ENCODE peak calls at places on chromosomes 16 and 17, in six cellular contexts. H, P, S, V, G and Y are unnamed samples.

GRCh38 chr17:13562271-13562800 is 39.4 kb downstream of the HS3ST3A1 start:
- DNase-seq in H (peak), P (no peak), S (no peak), V (no peak), G (no peak), Y (peak)

GRCh38 chr17:18166894-18167293 is 16.7 kb upstream of the ALKBH5 start:
- DNase-seq in H (no peak), P (no peak), S (no peak), V (no peak), G (no peak), Y (no peak)

GRCh38 chr17:34958438-34958837 is 2.8 kb downstream of the CCT6B start:
- DNase-seq in H (no peak), P (no peak), S (no peak), V (no peak), G (no peak), Y (no peak)

GRCh38 chr16:19138601-19139000 is 24.8 kb downstream of the ITPRIPL2 start:
- DNase-seq in H (peak), P (no peak), S (no peak), V (no peak), G (peak), Y (peak)

GRCh38 chr17:79484600-79485398 is 126.1 kb downstream of the RBFOX3 start:
- DNase-seq in H (no peak), P (no peak), S (no peak), V (no peak), G (no peak), Y (no peak)

GRCh38 chr17:62187681-62188080 is 122.6 kb upstream of the MED13 start:
- DNase-seq in H (peak), P (no peak), S (no peak), V (no peak), G (peak), Y (peak)

GRCh38 chr17:82931696-82932060 is 91.9 kb upstream of the ZNF750 start:
- DNase-seq in H (peak), P (no peak), S (no peak), V (no peak), G (no peak), Y (no peak)

GRCh38 chr17:35568561-35568960 is 7.9 kb upstream of the SLFN14 start:
- DNase-seq in H (peak), P (no peak), S (no peak), V (no peak), G (peak), Y (peak)

GRCh38 chr16:47660540-47660939 is 199.4 kb downstream of the PHKB start:
- DNase-seq in H (no peak), P (no peak), S (no peak), V (no peak), G (peak), Y (no peak)

GRCh38 chr17:44115585-44116415 is 7.6 kb downstream of the HDAC5 start:
- DNase-seq in H (peak), P (no peak), S (peak), V (no peak), G (peak), Y (peak)

GRCh38 chr16:15643453-15644305 is 725 bp upstream of the MARF1 start:
- DNase-seq in H (peak), P (no peak), S (peak), V (no peak), G (peak), Y (peak)

GRCh38 chr16:86975445-86975844 is 341.7 kb downstream of the C16orf95 start:
- DNase-seq in H (peak), P (peak), S (peak), V (peak), G (peak), Y (peak)

GRCh38 chr16:1066584-1067172 is 5.9 kb upstream of the SSTR5 start:
- DNase-seq in H (no peak), P (no peak), S (no peak), V (no peak), G (no peak), Y (no peak)

GRCh38 chr17:77863814-77864161 is 94.7 kb upstream of the TNRC6C start:
- DNase-seq in H (no peak), P (no peak), S (no peak), V (no peak), G (no peak), Y (no peak)

GRCh38 chr17:39231091-39231561 is 5.4 kb upstream of the STAC2 start:
- DNase-seq in H (no peak), P (no peak), S (no peak), V (no peak), G (no peak), Y (no peak)

GRCh38 chr16:23137818-23138217 is 11.4 kb downstream of the USP31 start:
- DNase-seq in H (no peak), P (no peak), S (no peak), V (no peak), G (no peak), Y (no peak)

GRCh38 chr17:36890398-36891190 is 46.7 kb upstream of the LHX1 start:
- DNase-seq in H (no peak), P (no peak), S (no peak), V (no peak), G (no peak), Y (no peak)

GRCh38 chr17:17206913-17207368 is 808 bp upstream of the PLD6 start:
- DNase-seq in H (no peak), P (peak), S (no peak), V (no peak), G (peak), Y (no peak)

GRCh38 chr17:61862105-61862574 is 1.2 kb downstream of the BRIP1 start:
- DNase-seq in H (peak), P (no peak), S (no peak), V (no peak), G (peak), Y (peak)

GRCh38 chr17:66951605-66951953 is 12.9 kb upstream of the CACNG4 start:
- DNase-seq in H (no peak), P (peak), S (no peak), V (no peak), G (peak), Y (no peak)

GRCh38 chr17:66954632-66955031 is 9.9 kb upstream of the CACNG4 start:
- DNase-seq in H (no peak), P (no peak), S (no peak), V (no peak), G (no peak), Y (no peak)

GRCh38 chr17:66953661-66954060 is 10.8 kb upstream of the CACNG4 start:
- DNase-seq in H (no peak), P (no peak), S (no peak), V (no peak), G (no peak), Y (no peak)

GRCh38 chr17:66952031-66952524 is 12.4 kb upstream of the CACNG4 start:
- DNase-seq in H (peak), P (peak), S (no peak), V (no peak), G (peak), Y (peak)

DNA sequence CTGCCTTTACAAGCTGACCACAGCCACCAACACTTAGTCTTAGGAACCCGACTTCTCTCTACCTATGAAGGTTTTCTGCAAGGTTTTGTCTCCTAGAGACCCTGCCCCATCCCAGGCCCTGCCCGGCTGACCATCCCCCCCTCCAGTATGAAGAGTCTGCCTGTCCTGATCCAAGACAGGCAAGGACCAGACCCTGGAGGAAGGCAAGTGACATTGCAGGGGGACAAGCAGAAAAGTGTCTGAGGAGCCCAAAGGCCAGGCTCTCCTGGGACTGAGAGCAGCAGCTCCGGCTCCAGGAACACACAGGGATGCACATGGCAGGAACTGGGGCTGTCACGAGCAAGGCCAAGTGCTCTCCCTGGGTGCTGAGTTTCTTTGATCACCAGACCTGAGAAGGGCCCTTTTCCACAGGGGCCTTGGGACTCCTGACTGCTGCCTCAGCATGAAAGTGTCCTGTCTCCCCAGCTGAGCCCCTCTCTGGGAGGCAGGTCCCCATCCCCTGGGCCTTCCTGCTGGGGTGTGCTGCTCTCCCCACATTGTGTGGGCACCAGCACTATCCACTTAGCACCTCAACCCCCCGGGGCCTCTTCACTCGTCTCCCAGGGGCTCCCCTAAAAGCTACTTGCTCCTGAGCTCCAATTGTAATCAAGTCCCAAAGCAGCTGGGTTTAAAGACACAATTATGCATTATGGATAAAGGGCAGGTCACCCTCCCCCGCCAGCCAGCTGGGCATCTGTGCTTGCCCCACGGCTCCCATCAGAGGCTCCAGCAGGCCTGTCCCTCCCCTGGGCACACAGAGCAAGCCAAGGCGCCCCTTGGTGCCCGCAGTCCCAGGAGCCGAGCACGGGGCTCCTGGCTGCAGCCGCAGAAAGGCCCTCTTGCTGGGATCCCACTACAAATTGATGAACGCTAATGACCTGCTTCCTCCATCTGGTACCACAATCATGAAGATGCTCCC is 11.5 kb upstream of the CACNG4 start:
- DNase-seq in H (no peak), P (peak), S (no peak), V (no peak), G (peak), Y (no peak)
- H2BK120ac ChIP-seq in H (peak), P (no peak), S (no peak), V (no peak), G (peak), Y (no peak)

GRCh38 chr16:82784567-82784956 is 157.8 kb downstream of the CDH13 start:
- DNase-seq in H (no peak), P (no peak), S (no peak), V (no peak), G (no peak), Y (no peak)

GRCh38 chr16:82788919-82789318 is 162.2 kb downstream of the CDH13 start:
- DNase-seq in H (no peak), P (no peak), S (no peak), V (no peak), G (peak), Y (no peak)

GRCh38 chr16:82782715-82783251 is 156.0 kb downstream of the CDH13 start:
- DNase-seq in H (no peak), P (peak), S (peak), V (peak), G (peak), Y (no peak)

GRCh38 chr16:82788225-82788624 is 161.5 kb downstream of the CDH13 start:
- DNase-seq in H (no peak), P (no peak), S (no peak), V (no peak), G (no peak), Y (no peak)

DNA sequence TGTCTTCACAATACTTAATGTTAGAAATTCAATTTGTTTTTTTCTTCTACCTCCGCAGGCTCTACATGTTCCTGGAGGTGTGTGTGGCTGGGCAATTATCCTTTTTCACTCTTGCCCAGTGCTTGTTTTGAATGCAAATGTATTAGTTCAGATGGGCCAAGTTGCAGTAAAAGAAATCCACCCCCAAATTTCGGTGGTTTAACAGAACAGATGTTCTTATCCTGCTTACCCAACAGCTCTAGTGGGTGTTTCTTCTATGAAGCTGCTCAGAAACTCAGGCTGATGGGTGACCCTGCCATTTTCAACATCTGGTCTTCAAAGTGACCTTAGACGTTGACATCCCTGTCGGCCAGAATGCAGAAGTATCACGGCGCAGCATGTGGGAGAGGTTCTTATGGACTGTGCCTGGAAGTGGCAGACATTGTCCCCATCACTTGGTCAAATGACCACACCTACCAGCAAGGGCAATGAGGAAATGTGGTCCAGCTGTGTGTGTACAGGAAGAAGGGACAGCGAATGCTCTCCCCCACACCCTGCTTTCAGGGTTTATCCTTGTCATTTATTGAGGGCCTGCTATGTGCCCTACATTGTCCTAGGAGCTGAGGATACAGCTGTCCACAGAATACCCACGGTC is 157.3 kb downstream of the CDH13 start:
- DNase-seq in H (no peak), P (no peak), S (no peak), V (no peak), G (no peak), Y (no peak)
- H2BK15ac ChIP-seq in H (no peak), P (no peak), S (no peak), V (no peak), G (no peak), Y (no peak)

DNA sequence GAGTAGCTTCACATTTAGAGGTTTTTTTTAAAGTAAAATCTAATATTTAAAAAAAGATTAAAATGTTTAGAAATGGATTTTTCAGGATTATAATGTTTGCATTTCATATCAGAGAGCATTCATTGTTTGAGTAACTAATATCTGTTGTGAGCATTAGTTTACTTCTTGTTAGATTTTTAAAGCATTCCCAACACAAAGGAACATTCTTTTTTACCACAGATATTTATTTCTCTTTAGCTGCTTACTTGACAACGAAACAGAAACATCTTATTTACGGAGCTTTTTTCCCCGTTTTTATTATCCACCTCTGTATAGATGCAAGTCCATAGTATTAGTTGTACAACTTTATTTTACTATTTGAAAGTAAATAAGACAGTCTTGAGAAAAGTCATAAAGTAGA is 53.0 kb downstream of the NFAT5 start:
- DNase-seq in H (no peak), P (no peak), S (no peak), V (no peak), G (no peak), Y (peak)
- H3K27ac ChIP-seq in H (no peak), P (no peak), S (no peak), V (no peak), G (no peak), Y (no peak)

DNA sequence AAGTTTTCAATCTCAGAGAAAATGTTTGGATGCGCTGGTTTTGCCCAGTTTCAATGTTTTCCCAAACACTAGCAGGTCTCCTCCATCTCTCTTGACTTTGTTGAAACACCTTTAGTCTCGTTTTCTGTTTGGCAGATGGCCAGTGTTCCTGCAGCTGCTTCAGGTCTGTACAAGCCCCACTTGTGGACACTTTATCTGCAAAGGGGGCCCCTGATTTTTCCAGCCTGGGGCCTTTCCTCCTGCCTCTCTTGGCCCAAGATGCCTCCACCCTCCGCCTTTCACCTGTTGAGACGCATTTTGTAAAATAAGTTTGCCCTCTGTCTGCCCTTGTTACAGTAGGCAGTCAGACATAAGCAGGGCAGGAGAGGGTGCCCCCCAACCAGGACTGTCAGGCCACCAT is 21.8 kb upstream of the PRM1 start:
- DNase-seq in H (no peak), P (no peak), S (no peak), V (no peak), G (no peak), Y (no peak)
- H2BK120ac ChIP-seq in H (no peak), P (no peak), S (no peak), V (no peak), G (no peak), Y (no peak)

DNA sequence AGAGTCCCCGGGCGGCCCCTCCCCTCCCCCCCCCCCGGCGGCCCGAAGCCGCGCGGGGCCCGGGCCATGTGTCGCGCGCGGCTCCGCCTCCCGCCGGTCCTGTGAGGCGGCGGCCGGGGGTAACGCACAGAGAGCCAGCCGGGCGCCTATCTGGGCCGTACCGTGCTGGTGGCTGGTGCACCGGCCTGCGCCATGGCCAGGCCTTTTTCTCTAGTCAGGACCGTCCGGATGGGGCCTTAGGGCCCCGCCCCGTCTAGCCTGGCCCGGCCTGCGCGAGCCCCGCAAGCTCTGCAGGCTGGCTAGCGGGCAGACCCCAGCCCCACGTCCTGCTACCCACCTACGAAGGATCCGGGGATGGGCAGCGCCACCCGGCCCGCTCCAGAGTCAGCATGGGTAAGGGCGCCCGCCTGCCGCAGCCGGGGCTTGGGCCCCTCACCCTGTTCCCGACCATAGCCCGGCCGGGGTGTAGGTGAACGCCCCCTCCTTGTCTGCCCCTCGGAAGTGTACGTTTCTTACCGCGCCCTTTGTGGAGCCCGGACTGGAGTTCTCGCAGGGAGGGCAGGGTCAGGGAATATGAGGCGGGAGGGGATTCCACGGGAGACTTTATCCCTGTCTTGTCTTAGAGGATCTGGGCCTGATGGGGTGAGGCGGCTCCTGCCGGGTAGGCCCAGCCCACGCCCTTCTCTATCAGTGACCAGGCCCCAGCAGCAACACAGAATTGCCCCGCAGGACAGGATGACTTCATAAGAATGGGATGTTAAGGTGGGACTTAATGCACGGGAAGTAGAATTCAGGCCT is at the start of gene CENPT:
- DNase-seq in H (peak), P (no peak), S (peak), V (no peak), G (peak), Y (peak)
- H2BK15ac ChIP-seq in H (peak), P (no peak), S (no peak), V (peak), G (no peak), Y (peak)

DNA sequence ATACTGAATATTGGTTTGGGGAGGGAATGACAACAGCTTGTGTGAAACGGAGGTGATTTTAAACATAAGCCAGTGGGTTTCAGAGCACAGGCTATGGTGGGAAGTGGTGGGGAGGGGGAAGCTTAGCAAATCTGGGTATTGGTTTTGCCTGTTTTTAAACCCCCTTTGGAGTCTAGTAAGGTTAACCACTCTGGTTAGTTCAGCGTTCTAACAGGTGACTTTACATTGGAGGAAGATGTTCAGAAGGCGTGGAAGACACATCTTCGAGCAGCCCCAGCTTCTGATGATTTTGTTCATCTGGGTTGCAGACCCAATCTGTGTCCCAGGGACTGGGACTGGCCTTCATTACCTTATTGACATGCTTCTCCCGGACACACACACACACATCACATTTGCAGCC is 90.6 kb downstream of the PRKCA start:
- DNase-seq in H (no peak), P (no peak), S (no peak), V (no peak), G (no peak), Y (no peak)
- H3K27ac ChIP-seq in H (no peak), P (no peak), S (no peak), V (no peak), G (no peak), Y (no peak)

GRCh38 chr17:59542960-59543635 is 22.3 kb upstream of the DHX40 start:
- DNase-seq in H (no peak), P (no peak), S (no peak), V (no peak), G (no peak), Y (no peak)
- H2BK120ac ChIP-seq in H (no peak), P (no peak), S (no peak), V (no peak), G (no peak), Y (no peak)

GRCh38 chr17:76713765-76714164 is 3.0 kb upstream of the MXRA7 start:
- DNase-seq in H (no peak), P (no peak), S (no peak), V (no peak), G (no peak), Y (no peak)
- H2BK15ac ChIP-seq in H (no peak), P (no peak), S (no peak), V (no peak), G (no peak), Y (no peak)

GRCh38 chr17:81070541-81071246 is 35.7 kb downstream of the BAIAP2 start:
- DNase-seq in H (no peak), P (no peak), S (no peak), V (no peak), G (no peak), Y (no peak)
- H3K27ac ChIP-seq in H (no peak), P (no peak), S (no peak), V (no peak), G (no peak), Y (no peak)